ENCODE peak calls at places on chromosome 13, in seven cellular contexts. U, Y, L, N, X, P and T are unnamed samples.

GRCh38 chr13:30373727-30374126 is 48.6 kb upstream of the UBE2L5 start:
- DNase-seq in U (peak), Y (no peak), L (no peak), N (no peak), X (no peak), P (no peak), T (no peak)

GRCh38 chr13:113653264-113654174 is 4.5 kb downstream of the ATP4B start:
- DNase-seq in U (no peak), Y (no peak), L (no peak), N (no peak), X (no peak), P (peak), T (peak)

GRCh38 chr13:80040219-80040976 is 300.5 kb downstream of the SPRY2 start:
- DNase-seq in U (no peak), Y (no peak), L (peak), N (no peak), X (peak), P (no peak), T (no peak)

GRCh38 chr13:113275387-113275786 is 21.7 kb upstream of the LAMP1 start:
- DNase-seq in U (peak), Y (no peak), L (peak), N (no peak), X (peak), P (peak), T (peak)

GRCh38 chr13:83752141-83752540 is 130.1 kb downstream of the SLITRK1 start:
- DNase-seq in U (no peak), Y (no peak), L (no peak), N (no peak), X (no peak), P (no peak), T (peak)

GRCh38 chr13:95920485-95920884 is 132.7 kb downstream of the UGGT2 start:
- DNase-seq in U (no peak), Y (no peak), L (no peak), N (no peak), X (no peak), P (no peak), T (no peak)

GRCh38 chr13:44764334-44764733 is 188.2 kb upstream of the TSC22D1 start:
- DNase-seq in U (no peak), Y (no peak), L (no peak), N (no peak), X (no peak), P (no peak), T (no peak)

GRCh38 chr13:20054586-20054985 is 96.1 kb downstream of the ZMYM2 start:
- DNase-seq in U (no peak), Y (no peak), L (no peak), N (no peak), X (no peak), P (no peak), T (no peak)

GRCh38 chr13:39862891-39863290 is 207.4 kb downstream of the COG6 start:
- DNase-seq in U (no peak), Y (no peak), L (no peak), N (no peak), X (no peak), P (no peak), T (no peak)

GRCh38 chr13:65594255-65594654 is 1635.9 kb downstream of the PCDH9 start:
- DNase-seq in U (no peak), Y (no peak), L (no peak), N (no peak), X (no peak), P (no peak), T (no peak)

GRCh38 chr13:26599403-26599802 is 41.9 kb downstream of the WASF3 start:
- DNase-seq in U (no peak), Y (no peak), L (no peak), N (no peak), X (no peak), P (no peak), T (peak)